ENCODE peak calls at places on chromosomes 1 and 21, in nine cellular contexts. P, O, F, Y, M, C, D, A and Q are unnamed samples.
A peak's percentile ranks its signal among the peaks of the same experiment; 100 is the strongest.

GRCh38 chr1:10253755-10254154 is 43.4 kb downstream of the KIF1B start:
- DNase-seq in C (no peak), A (peak; percentile 92), Y (peak; percentile 76), O (peak; percentile 46), M (no peak), D (no peak), F (peak; percentile 61), P (no peak), Q (no peak)

GRCh38 chr1:92538048-92538412 is 51.3 kb upstream of the GFI1 start:
- DNase-seq in P (no peak), O (no peak), D (no peak), M (no peak), F (no peak), Y (no peak), A (peak; percentile 38), C (no peak), Q (peak; percentile 31)

GRCh38 chr1:22457356-22457755 is 5.7 kb downstream of the ZBTB40 start:
- DNase-seq in P (no peak), D (no peak), C (no peak), M (no peak), Y (no peak), O (peak; percentile 33), A (no peak), F (no peak), Q (no peak)

GRCh38 chr1:115544131-115544530 is 97.6 kb upstream of the VANGL1 start:
- DNase-seq in Y (no peak), C (no peak), O (no peak), D (no peak), F (no peak), A (peak; percentile 63), P (no peak), M (no peak), Q (no peak)

GRCh38 chr1:222167111-222167510 is 380.8 kb downstream of the HHIPL2 start:
- DNase-seq in P (peak; percentile 65), F (peak; percentile 100), M (peak; percentile 46), C (peak; percentile 51), O (peak; percentile 69), D (no peak), A (peak; percentile 94), Y (peak; percentile 40), Q (no peak)

GRCh38 chr21:46129846-46130651 is 25.3 kb downstream of the FTCD start:
- DNase-seq in D (no peak), Y (no peak), C (no peak), M (no peak), F (no peak), O (no peak), A (no peak), P (no peak), Q (no peak)

GRCh38 chr1:46396429-46397398 is 2.6 kb downstream of the FAAH start:
- DNase-seq in M (no peak), F (no peak), P (no peak), A (no peak), Y (peak; percentile 3), C (no peak), O (no peak), D (no peak), Q (no peak)

GRCh38 chr1:99264201-99265021 is at the start of gene PLPPR4:
- DNase-seq in F (peak; percentile 4), P (peak; percentile 82), M (peak; percentile 87), Y (peak; percentile 68), C (peak; percentile 27), D (no peak), O (peak; percentile 41), A (peak; percentile 62), Q (no peak)

GRCh38 chr1:100433563-100433962 is 81.3 kb downstream of the CDC14A start:
- DNase-seq in F (no peak), O (no peak), Y (no peak), P (no peak), C (no peak), D (no peak), A (no peak), M (no peak), Q (no peak)

GRCh38 chr21:45511661-45512431 is 30.4 kb downstream of the SLC19A1 start:
- DNase-seq in D (peak; percentile 66), O (no peak), P (no peak), Y (no peak), M (no peak), A (no peak), F (no peak), C (peak; percentile 61), Q (no peak)

GRCh38 chr21:8991088-8991907 is 1530.1 kb upstream of the TPTE start:
- DNase-seq in P (peak; percentile 76), D (no peak), Y (no peak), M (no peak), A (peak; percentile 59), C (no peak), O (no peak), F (no peak), Q (no peak)

GRCh38 chr1:159214149-159214760 is 9.6 kb downstream of the ACKR1 start:
- DNase-seq in F (peak; percentile 26), A (peak; percentile 21), C (peak; percentile 35), Y (peak; percentile 68), D (no peak), M (peak; percentile 66), P (peak; percentile 75), O (peak; percentile 52), Q (peak; percentile 21)

GRCh38 chr21:18772404-18772803 is 368.8 kb upstream of the TMPRSS15 start:
- DNase-seq in F (no peak), O (no peak), A (peak; percentile 66), D (no peak), M (no peak), C (no peak), Y (no peak), P (no peak), Q (no peak)

GRCh38 chr1:98325646-98326441 is 335.7 kb upstream of the SNX7 start:
- DNase-seq in A (peak; percentile 89), Y (peak; percentile 31), O (peak; percentile 57), M (no peak), C (peak; percentile 68), D (peak; percentile 93), F (peak; percentile 97), P (no peak), Q (no peak)

DNA sequence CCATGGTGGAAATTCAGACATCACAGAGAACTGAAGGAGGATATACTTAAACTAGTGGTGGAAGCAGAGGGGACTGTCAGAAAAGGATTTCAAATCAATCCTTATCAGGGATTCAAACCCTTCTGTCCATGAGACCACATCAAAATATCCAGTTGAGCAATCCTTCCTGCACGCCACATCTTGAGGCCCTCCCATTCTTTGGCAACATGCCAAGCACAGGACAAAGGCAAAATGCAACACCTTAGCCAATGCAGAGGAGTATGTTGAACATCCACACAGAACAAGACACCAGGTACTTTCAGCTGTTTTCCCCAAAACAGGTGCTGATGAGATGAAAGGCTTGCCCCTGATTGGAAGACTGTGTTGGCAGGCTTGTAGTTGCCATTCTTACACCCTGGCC is 81.8 kb upstream of the PLXNA2 start:
- DNase-seq in D (no peak), F (no peak), C (no peak), A (no peak), P (no peak), M (no peak), O (no peak), Y (no peak), Q (no peak)
- H3K27ac ChIP-seq in D (no peak overlapping the region), F (no peak overlapping the region), C (no peak overlapping the region), A (no peak overlapping the region), P (no peak overlapping the region), M (no peak overlapping the region), O (no peak overlapping the region), Y (no peak overlapping the region), Q (no peak overlapping the region)

GRCh38 chr1:3883194-3883920 is 16.7 kb downstream of the C1orf174 start:
- DNase-seq in F (no peak), A (no peak), M (no peak), C (no peak), P (no peak), D (no peak), Y (no peak), O (no peak), Q (no peak)

GRCh38 chr1:3886691-3887090 is 13.4 kb downstream of the C1orf174 start:
- DNase-seq in C (no peak), M (no peak), D (no peak), F (no peak), A (no peak), Y (no peak), O (no peak), P (no peak), Q (no peak)

GRCh38 chr1:3886106-3886670 is 13.9 kb downstream of the C1orf174 start:
- DNase-seq in O (no peak), P (no peak), M (no peak), C (no peak), Y (no peak), F (no peak), A (no peak), D (no peak), Q (no peak)

GRCh38 chr1:3884966-3885365 is 15.1 kb downstream of the C1orf174 start:
- DNase-seq in A (no peak), Y (no peak), C (no peak), O (no peak), D (no peak), F (no peak), P (no peak), M (no peak), Q (no peak)

DNA sequence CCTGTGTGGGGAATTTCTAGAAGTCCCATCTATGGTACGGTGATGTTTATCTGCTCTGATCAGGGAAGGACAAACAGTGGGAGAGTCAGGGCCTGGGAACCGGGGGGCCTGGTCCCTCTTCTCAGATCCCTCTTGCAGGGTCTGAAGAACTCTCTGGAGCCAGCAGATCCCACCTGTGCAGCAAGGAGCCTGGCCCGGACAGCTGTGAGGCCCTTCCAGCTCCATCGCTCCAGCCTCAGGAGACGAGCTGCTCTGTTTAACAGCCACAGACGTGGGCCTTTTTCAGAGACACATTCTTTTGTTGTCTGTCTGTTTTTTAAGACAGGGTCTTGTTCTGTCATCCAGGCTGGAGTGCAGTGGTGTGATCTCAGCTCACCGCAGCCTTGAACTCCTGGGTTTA is 14.5 kb downstream of the C1orf174 start:
- DNase-seq in C (no peak), O (no peak), P (no peak), M (no peak), A (no peak), Y (no peak), F (no peak), D (no peak), Q (no peak)
- H3K36me3 ChIP-seq in C (peaks cover 28% of the 10 kb centered on the region), O (peaks cover 12% of the 10 kb centered on the region), P (peaks cover 10% of the 10 kb centered on the region), M (no peaks in the 10 kb centered on the region), A (peaks cover 3% of the 10 kb centered on the region), Y (no peaks in the 10 kb centered on the region), F (peaks cover 14% of the 10 kb centered on the region), D (peaks cover 89% of the 10 kb centered on the region), Q (peaks cover 8% of the 10 kb centered on the region)

GRCh38 chr1:72705921-72706320 is 423.6 kb upstream of the NEGR1 start:
- DNase-seq in C (no peak), A (no peak), Y (no peak), O (no peak), M (no peak), P (no peak), D (no peak), F (no peak), Q (no peak)
- H3K4me3 ChIP-seq in C (no peak overlapping the region), A (no peak overlapping the region), Y (no peak overlapping the region), O (no peak overlapping the region), M (no peak overlapping the region), P (no peak overlapping the region), D (no peak overlapping the region), F (no peak overlapping the region), Q (no peak overlapping the region)

DNA sequence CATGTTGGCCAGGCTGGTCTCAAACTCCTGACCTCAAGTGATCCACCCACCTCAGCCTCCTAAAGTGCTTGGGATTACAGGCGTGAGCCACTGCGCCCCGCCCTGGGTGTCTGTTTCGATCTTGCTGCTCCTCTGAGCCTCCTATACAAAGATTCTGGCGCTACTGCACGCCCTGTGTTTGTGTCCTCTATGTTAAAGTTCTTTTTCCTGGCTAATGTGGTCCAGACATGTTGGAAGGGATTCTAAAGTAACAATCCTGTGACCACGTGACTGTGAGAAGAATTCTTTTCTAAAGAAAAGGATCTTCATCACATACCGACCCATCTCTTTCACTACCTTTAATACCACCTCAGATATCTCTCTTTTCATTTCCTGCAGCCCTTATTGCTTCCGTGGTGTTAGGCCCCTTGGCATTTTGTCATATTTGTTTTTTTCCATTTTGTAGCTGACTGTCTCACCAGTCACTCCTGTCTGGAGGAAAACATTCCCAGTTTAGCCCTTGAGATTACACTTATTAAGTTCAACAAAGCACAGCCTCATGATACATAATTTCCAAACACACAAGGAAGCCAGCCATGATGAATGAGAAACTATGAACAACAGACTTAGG is 27.2 kb upstream of the ENO1 start:
- DNase-seq in C (no peak), O (no peak), D (no peak), Y (peak; percentile 28), A (peak; percentile 58), P (no peak), M (no peak), F (peak; percentile 18), Q (no peak)
- H3K27ac ChIP-seq in C (no peak overlapping the region), O (no peak overlapping the region), D (peak overlapping the region; percentile 79), Y (peak overlapping the region; percentile 41), A (no peak overlapping the region), P (no peak overlapping the region), M (no peak overlapping the region), F (peak overlapping the region; percentile 15), Q (no peak overlapping the region)